ENCODE peak calls at places on chromosomes 6 and 20, in four cellular contexts. O is central memory CD8-positive, alpha-beta T cell; H is nucleus accumbens; V is colonic mucosa. X is an unnamed sample.

GRCh38 chr20:46699651-46700359 is 9.6 kb upstream of the SLC2A10 start:
- DNase-seq in V (no peak), O (no peak), H (no peak), X (no peak)

GRCh38 chr6:84860493-84860892 is 96.1 kb upstream of the TBX18 start:
- DNase-seq in H (no peak), O (no peak), V (no peak), X (no peak)

GRCh38 chr20:49757597-49757996 is 43.9 kb upstream of the B4GALT5 start:
- DNase-seq in V (no peak), H (no peak), O (no peak), X (no peak)

GRCh38 chr6:159309723-159310122 is 140.5 kb downstream of the FNDC1 start:
- DNase-seq in V (no peak), H (no peak), O (no peak), X (no peak)

GRCh38 chr6:149903938-149904611 is 6.2 kb upstream of the RAET1E start:
- DNase-seq in V (peak; percentile 14), O (no peak), H (no peak), X (peak; percentile 13)

GRCh38 chr20:40802886-40803285 is 113.8 kb upstream of the MAFB start:
- DNase-seq in H (no peak), O (no peak), V (no peak), X (no peak)

GRCh38 chr6:154661751-154662150 is 71.5 kb upstream of the SCAF8 start:
- DNase-seq in V (no peak), O (no peak), H (no peak), X (no peak)

GRCh38 chr6:10521104-10521808 is at the start of gene GCNT2:
- DNase-seq in V (peak; percentile 36), O (no peak), H (no peak), X (peak; percentile 49)

GRCh38 chr6:41194386-41194785 is 6.6 kb downstream of the TREML2 start:
- DNase-seq in O (no peak), V (no peak), H (no peak), X (no peak)

GRCh38 chr6:30544666-30545272 is 11.5 kb downstream of the GNL1 start:
- DNase-seq in V (no peak), O (no peak), H (peak; percentile 11), X (no peak)

GRCh38 chr6:134310817-134311216 is 7.1 kb downstream of the SGK1 start:
- DNase-seq in V (no peak), O (no peak), H (no peak), X (no peak)

GRCh38 chr6:151339369-151339768 is 52.0 kb downstream of the ZBTB2 start:
- DNase-seq in V (no peak), H (no peak), O (no peak), X (no peak)

GRCh38 chr6:14921170-14921569 is 324.7 kb upstream of the JARID2 start:
- DNase-seq in O (no peak), H (peak; percentile 15), V (peak; percentile 32), X (no peak)

X was measured in COR-L47.